ENCODE peak calls at places on chromosomes 4 and X, in four cellular contexts. One of them, this sample, is unnamed.

GRCh38 chr4:161650812-161651211 is 513.0 kb downstream of the FSTL5 start:
- DNase-seq in epithelial cell of esophagus: no peak
- DNase-seq in activated CD4-positive, alpha-beta T cell treated with anti-CD3 and anti-CD28 coated beads for 1 hour: no peak
- DNase-seq in sigmoid colon: no peak
- DNase-seq in this sample: no peak

GRCh38 chr4:56465599-56466295 is 1.7 kb upstream of the SRP72 start:
- DNase-seq in epithelial cell of esophagus: peak
- DNase-seq in activated CD4-positive, alpha-beta T cell treated with anti-CD3 and anti-CD28 coated beads for 1 hour: no peak
- DNase-seq in sigmoid colon: no peak
- DNase-seq in this sample: no peak

GRCh38 chrX:46620505-46620904 is 46.9 kb downstream of the CHST7 start:
- DNase-seq in epithelial cell of esophagus: peak
- DNase-seq in activated CD4-positive, alpha-beta T cell treated with anti-CD3 and anti-CD28 coated beads for 1 hour: no peak
- DNase-seq in sigmoid colon: no peak
- DNase-seq in this sample: no peak

GRCh38 chr4:98446499-98447375 is 185.6 kb downstream of the RAP1GDS1 start:
- DNase-seq in epithelial cell of esophagus: peak
- DNase-seq in activated CD4-positive, alpha-beta T cell treated with anti-CD3 and anti-CD28 coated beads for 1 hour: peak
- DNase-seq in sigmoid colon: no peak
- DNase-seq in this sample: no peak

GRCh38 chr4:110458494-110459266 is 17.3 kb upstream of the ENPEP start:
- DNase-seq in epithelial cell of esophagus: no peak
- DNase-seq in activated CD4-positive, alpha-beta T cell treated with anti-CD3 and anti-CD28 coated beads for 1 hour: no peak
- DNase-seq in sigmoid colon: no peak
- DNase-seq in this sample: no peak

GRCh38 chr4:147975902-147976301 is 244.0 kb downstream of the ARHGAP10 start:
- DNase-seq in epithelial cell of esophagus: no peak
- DNase-seq in activated CD4-positive, alpha-beta T cell treated with anti-CD3 and anti-CD28 coated beads for 1 hour: no peak
- DNase-seq in sigmoid colon: no peak
- DNase-seq in this sample: no peak

GRCh38 chr4:184787766-184788503 is 37.8 kb downstream of the ACSL1 start:
- DNase-seq in epithelial cell of esophagus: no peak
- DNase-seq in activated CD4-positive, alpha-beta T cell treated with anti-CD3 and anti-CD28 coated beads for 1 hour: no peak
- DNase-seq in sigmoid colon: no peak
- DNase-seq in this sample: no peak

GRCh38 chrX:148658115-148658725 is 157.8 kb downstream of the AFF2 start:
- DNase-seq in epithelial cell of esophagus: no peak
- DNase-seq in activated CD4-positive, alpha-beta T cell treated with anti-CD3 and anti-CD28 coated beads for 1 hour: no peak
- DNase-seq in sigmoid colon: no peak
- DNase-seq in this sample: no peak

GRCh38 chr4:54315561-54315960 is 86.5 kb downstream of the PDGFRA start:
- DNase-seq in epithelial cell of esophagus: no peak
- DNase-seq in activated CD4-positive, alpha-beta T cell treated with anti-CD3 and anti-CD28 coated beads for 1 hour: no peak
- DNase-seq in sigmoid colon: no peak
- DNase-seq in this sample: no peak

GRCh38 chrX:11543249-11543648 is 122.5 kb downstream of the ARHGAP6 start:
- DNase-seq in epithelial cell of esophagus: no peak
- DNase-seq in activated CD4-positive, alpha-beta T cell treated with anti-CD3 and anti-CD28 coated beads for 1 hour: no peak
- DNase-seq in sigmoid colon: no peak
- DNase-seq in this sample: no peak

GRCh38 chrX:57573754-57574153 is 18.1 kb upstream of the ZXDB start:
- DNase-seq in epithelial cell of esophagus: peak
- DNase-seq in activated CD4-positive, alpha-beta T cell treated with anti-CD3 and anti-CD28 coated beads for 1 hour: no peak
- DNase-seq in sigmoid colon: no peak
- DNase-seq in this sample: no peak

GRCh38 chrX:68249401-68249831 is 183.9 kb downstream of the OPHN1 start:
- DNase-seq in epithelial cell of esophagus: no peak
- DNase-seq in activated CD4-positive, alpha-beta T cell treated with anti-CD3 and anti-CD28 coated beads for 1 hour: no peak
- DNase-seq in sigmoid colon: peak
- DNase-seq in this sample: no peak

GRCh38 chr4:35105486-35105885 is 1138.8 kb downstream of the ARAP2 start:
- DNase-seq in epithelial cell of esophagus: peak
- DNase-seq in activated CD4-positive, alpha-beta T cell treated with anti-CD3 and anti-CD28 coated beads for 1 hour: no peak
- DNase-seq in sigmoid colon: no peak
- DNase-seq in this sample: no peak

GRCh38 chrX:149497626-149498025 is 7.5 kb downstream of the IDS start:
- DNase-seq in epithelial cell of esophagus: peak
- DNase-seq in activated CD4-positive, alpha-beta T cell treated with anti-CD3 and anti-CD28 coated beads for 1 hour: no peak
- DNase-seq in sigmoid colon: no peak
- DNase-seq in this sample: no peak

GRCh38 chrX:14032383-14032782 is 2.7 kb upstream of the GEMIN8 start:
- DNase-seq in epithelial cell of esophagus: peak
- DNase-seq in activated CD4-positive, alpha-beta T cell treated with anti-CD3 and anti-CD28 coated beads for 1 hour: peak
- DNase-seq in sigmoid colon: no peak
- DNase-seq in this sample: peak

GRCh38 chrX:45803383-45803921 is 602.8 kb upstream of the DIPK2B start:
- DNase-seq in epithelial cell of esophagus: peak
- DNase-seq in activated CD4-positive, alpha-beta T cell treated with anti-CD3 and anti-CD28 coated beads for 1 hour: no peak
- DNase-seq in sigmoid colon: no peak
- DNase-seq in this sample: no peak

GRCh38 chrX:129653181-129653984 is 1.4 kb downstream of the APLN start:
- DNase-seq in epithelial cell of esophagus: no peak
- DNase-seq in activated CD4-positive, alpha-beta T cell treated with anti-CD3 and anti-CD28 coated beads for 1 hour: no peak
- DNase-seq in sigmoid colon: no peak
- DNase-seq in this sample: no peak

This sample was measured in SHP77 treated with DMSO at 0.1 percent for 48 hours.